ENCODE peak calls at places on chromosomes 13 and 19, in four cellular contexts. One of them, this sample, is unnamed. For H3K36me3 and H3K9me3, the result is how much of the 10 kb centered on the place peaks cover.

GRCh38 chr19:35045667-35046300 is 4.3 kb downstream of the HPN start:
- DNase-seq in effector memory CD4-positive, alpha-beta T cell: no peak
- DNase-seq in cardiac muscle cell: peak
- DNase-seq in PC-9: peak
- DNase-seq in this sample: no peak

GRCh38 chr19:48421548-48421947 is 24.2 kb upstream of the GRWD1 start:
- DNase-seq in cardiac muscle cell: no peak
- DNase-seq in effector memory CD4-positive, alpha-beta T cell: no peak
- DNase-seq in PC-9: no peak
- DNase-seq in this sample: no peak

GRCh38 chr19:30664358-30665058 is 292.3 kb downstream of the ZNF536 start:
- DNase-seq in effector memory CD4-positive, alpha-beta T cell: no peak
- DNase-seq in cardiac muscle cell: peak
- DNase-seq in PC-9: no peak
- DNase-seq in this sample: peak

GRCh38 chr19:39692166-39692565 is 12.1 kb upstream of the LGALS14 start:
- DNase-seq in cardiac muscle cell: no peak
- DNase-seq in effector memory CD4-positive, alpha-beta T cell: no peak
- DNase-seq in PC-9: no peak
- DNase-seq in this sample: no peak

GRCh38 chr13:74136089-74136658 is 2.0 kb upstream of the KLF12 start:
- DNase-seq in effector memory CD4-positive, alpha-beta T cell: peak
- DNase-seq in PC-9: no peak
- DNase-seq in cardiac muscle cell: peak
- DNase-seq in this sample: peak

GRCh38 chr13:26978081-26978860 is 193.3 kb downstream of the USP12 start:
- DNase-seq in effector memory CD4-positive, alpha-beta T cell: no peak
- DNase-seq in cardiac muscle cell: no peak
- DNase-seq in PC-9: no peak
- DNase-seq in this sample: no peak

GRCh38 chr13:51394724-51395123 is 55.2 kb downstream of the SERPINE3 start:
- DNase-seq in PC-9: no peak
- DNase-seq in cardiac muscle cell: no peak
- DNase-seq in effector memory CD4-positive, alpha-beta T cell: no peak
- DNase-seq in this sample: no peak

GRCh38 chr13:97631158-97631557 is 197.2 kb downstream of the RAP2A start:
- DNase-seq in cardiac muscle cell: no peak
- DNase-seq in effector memory CD4-positive, alpha-beta T cell: no peak
- DNase-seq in PC-9: no peak
- DNase-seq in this sample: no peak

GRCh38 chr13:36819811-36820140 is 754 bp downstream of the RFXAP start:
- DNase-seq in cardiac muscle cell: peak
- DNase-seq in effector memory CD4-positive, alpha-beta T cell: peak
- DNase-seq in PC-9: no peak
- DNase-seq in this sample: peak

GRCh38 chr13:114100446-114101320 is 31.7 kb downstream of the RASA3 start:
- DNase-seq in effector memory CD4-positive, alpha-beta T cell: no peak
- DNase-seq in cardiac muscle cell: no peak
- DNase-seq in PC-9: no peak
- DNase-seq in this sample: no peak

GRCh38 chr13:102234618-102235017 is 167.2 kb downstream of the FGF14 start:
- DNase-seq in effector memory CD4-positive, alpha-beta T cell: no peak
- DNase-seq in PC-9: no peak
- DNase-seq in cardiac muscle cell: no peak
- DNase-seq in this sample: no peak

GRCh38 chr19:7973883-7974282 is 30.4 kb upstream of the TIMM44 start:
- DNase-seq in effector memory CD4-positive, alpha-beta T cell: no peak
- DNase-seq in PC-9: no peak
- DNase-seq in cardiac muscle cell: no peak
- DNase-seq in this sample: no peak

GRCh38 chr13:86601351-86601750 is 802.1 kb upstream of the SLITRK6 start:
- DNase-seq in PC-9: no peak
- DNase-seq in cardiac muscle cell: no peak
- DNase-seq in effector memory CD4-positive, alpha-beta T cell: no peak
- DNase-seq in this sample: no peak

GRCh38 chr13:42709276-42709675 is 72.1 kb upstream of the FAM216B start:
- DNase-seq in cardiac muscle cell: no peak
- DNase-seq in PC-9: no peak
- DNase-seq in effector memory CD4-positive, alpha-beta T cell: no peak
- DNase-seq in this sample: no peak

GRCh38 chr13:30859326-30859725 is 46.7 kb upstream of the MEDAG start:
- DNase-seq in cardiac muscle cell: no peak
- DNase-seq in PC-9: no peak
- DNase-seq in effector memory CD4-positive, alpha-beta T cell: no peak
- DNase-seq in this sample: no peak

GRCh38 chr13:46124967-46125933 is 20.4 kb upstream of the CPB2 start:
- DNase-seq in effector memory CD4-positive, alpha-beta T cell: no peak
- DNase-seq in cardiac muscle cell: no peak
- DNase-seq in PC-9: no peak
- DNase-seq in this sample: no peak

GRCh38 chr19:19263886-19264487 is 9.1 kb downstream of the TM6SF2 start:
- DNase-seq in PC-9: no peak
- DNase-seq in effector memory CD4-positive, alpha-beta T cell: no peak
- DNase-seq in cardiac muscle cell: no peak
- DNase-seq in this sample: no peak

GRCh38 chr19:47002106-47002766 is 17.4 kb upstream of the NPAS1 start:
- DNase-seq in effector memory CD4-positive, alpha-beta T cell: no peak
- DNase-seq in PC-9: no peak
- DNase-seq in cardiac muscle cell: no peak
- DNase-seq in this sample: no peak

GRCh38 chr19:18392417-18392816 is 5.0 kb downstream of the LRRC25 start:
- DNase-seq in PC-9: no peak
- DNase-seq in effector memory CD4-positive, alpha-beta T cell: no peak
- DNase-seq in cardiac muscle cell: peak
- DNase-seq in this sample: no peak

GRCh38 chr13:108322206-108322824 is 52.8 kb downstream of the TNFSF13B start:
- DNase-seq in cardiac muscle cell: peak
- DNase-seq in effector memory CD4-positive, alpha-beta T cell: no peak
- DNase-seq in PC-9: no peak
- DNase-seq in this sample: peak

GRCh38 chr19:34793562-34793961 is 20.5 kb upstream of the ZNF599 start:
- DNase-seq in PC-9: no peak
- DNase-seq in cardiac muscle cell: peak
- DNase-seq in effector memory CD4-positive, alpha-beta T cell: no peak
- DNase-seq in this sample: no peak

GRCh38 chr19:44635581-44636438 is 7.9 kb upstream of the PVR start:
- DNase-seq in effector memory CD4-positive, alpha-beta T cell: no peak
- DNase-seq in cardiac muscle cell: no peak
- DNase-seq in PC-9: peak
- DNase-seq in this sample: no peak

GRCh38 chr13:49300716-49301589 is 53.2 kb downstream of the CDADC1 start:
- DNase-seq in effector memory CD4-positive, alpha-beta T cell: peak
- DNase-seq in PC-9: peak
- DNase-seq in cardiac muscle cell: peak
- DNase-seq in this sample: peak

GRCh38 chr13:112959701-112960542 is 9.1 kb upstream of the MCF2L start:
- DNase-seq in effector memory CD4-positive, alpha-beta T cell: no peak
- DNase-seq in cardiac muscle cell: no peak
- DNase-seq in PC-9: no peak
- DNase-seq in this sample: no peak

GRCh38 chr19:40989453-40989852 is 1.6 kb upstream of the CYP2B6 start:
- DNase-seq in effector memory CD4-positive, alpha-beta T cell: no peak
- DNase-seq in PC-9: no peak
- DNase-seq in cardiac muscle cell: no peak
- DNase-seq in this sample: no peak

GRCh38 chr13:53100394-53101063 is 71.9 kb downstream of the OLFM4 start:
- DNase-seq in cardiac muscle cell: no peak
- DNase-seq in PC-9: no peak
- DNase-seq in effector memory CD4-positive, alpha-beta T cell: no peak
- DNase-seq in this sample: no peak

GRCh38 chr13:101514695-101515275 is 62.3 kb downstream of the ITGBL1 start:
- DNase-seq in cardiac muscle cell: peak
- DNase-seq in effector memory CD4-positive, alpha-beta T cell: no peak
- DNase-seq in PC-9: peak
- DNase-seq in this sample: peak

GRCh38 chr19:30150626-30151025 is 208.6 kb downstream of the URI1 start:
- DNase-seq in cardiac muscle cell: no peak
- DNase-seq in PC-9: no peak
- DNase-seq in effector memory CD4-positive, alpha-beta T cell: no peak
- DNase-seq in this sample: no peak

GRCh38 chr13:75986818-75987217 is 350.7 kb downstream of the LMO7 start:
- DNase-seq in effector memory CD4-positive, alpha-beta T cell: no peak
- DNase-seq in PC-9: no peak
- DNase-seq in cardiac muscle cell: no peak
- DNase-seq in this sample: no peak

GRCh38 chr19:55519461-55520311 is 17.2 kb downstream of the SBK2 start:
- DNase-seq in effector memory CD4-positive, alpha-beta T cell: no peak
- DNase-seq in PC-9: peak
- DNase-seq in cardiac muscle cell: peak
- DNase-seq in this sample: no peak

GRCh38 chr13:36965767-36966166 is 33.4 kb downstream of the ALG5 start:
- DNase-seq in PC-9: peak
- DNase-seq in effector memory CD4-positive, alpha-beta T cell: no peak
- DNase-seq in cardiac muscle cell: peak
- DNase-seq in this sample: no peak

GRCh38 chr13:110242615-110243014 is 64.3 kb downstream of the COL4A1 start:
- DNase-seq in cardiac muscle cell: no peak
- DNase-seq in PC-9: no peak
- DNase-seq in effector memory CD4-positive, alpha-beta T cell: no peak
- DNase-seq in this sample: no peak
- H3K36me3 ChIP-seq in cardiac muscle cell: under half
- H3K36me3 ChIP-seq in PC-9: under half
- H3K36me3 ChIP-seq in effector memory CD4-positive, alpha-beta T cell: under half
- H3K36me3 ChIP-seq in this sample: under half

DNA sequence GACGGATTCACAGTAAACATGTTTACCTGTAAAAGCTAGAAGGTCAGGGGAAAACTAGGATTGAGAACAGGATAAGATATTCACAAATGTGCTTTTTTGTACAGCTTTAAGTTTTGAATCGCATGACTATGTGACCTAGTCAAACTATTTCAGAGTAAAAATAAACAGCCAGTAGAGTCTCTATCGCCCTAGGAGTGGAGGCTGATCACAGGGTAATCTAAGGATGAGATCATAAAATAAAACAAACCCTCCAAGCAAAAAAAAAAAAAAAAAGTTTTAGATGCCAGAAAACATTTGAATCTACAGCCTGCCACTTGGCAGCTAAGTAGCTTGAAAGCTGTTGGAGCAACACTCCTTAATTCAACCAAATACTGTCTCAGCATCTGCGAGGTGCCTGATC is 26.8 kb downstream of the ZNF350 start:
- DNase-seq in effector memory CD4-positive, alpha-beta T cell: no peak
- DNase-seq in cardiac muscle cell: no peak
- DNase-seq in PC-9: no peak
- DNase-seq in this sample: no peak
- H3K9me3 ChIP-seq in effector memory CD4-positive, alpha-beta T cell: half or more
- H3K9me3 ChIP-seq in cardiac muscle cell: under half
- H3K9me3 ChIP-seq in PC-9: under half
- H3K9me3 ChIP-seq in this sample: under half

GRCh38 chr19:28066161-28066560 is 1146.8 kb downstream of the UQCRFS1 start:
- DNase-seq in effector memory CD4-positive, alpha-beta T cell: no peak
- DNase-seq in PC-9: no peak
- DNase-seq in cardiac muscle cell: no peak
- DNase-seq in this sample: no peak
- H3K4me3 ChIP-seq in effector memory CD4-positive, alpha-beta T cell: no peak
- H3K4me3 ChIP-seq in PC-9: no peak
- H3K4me3 ChIP-seq in cardiac muscle cell: no peak
- H3K4me3 ChIP-seq in this sample: no peak

DNA sequence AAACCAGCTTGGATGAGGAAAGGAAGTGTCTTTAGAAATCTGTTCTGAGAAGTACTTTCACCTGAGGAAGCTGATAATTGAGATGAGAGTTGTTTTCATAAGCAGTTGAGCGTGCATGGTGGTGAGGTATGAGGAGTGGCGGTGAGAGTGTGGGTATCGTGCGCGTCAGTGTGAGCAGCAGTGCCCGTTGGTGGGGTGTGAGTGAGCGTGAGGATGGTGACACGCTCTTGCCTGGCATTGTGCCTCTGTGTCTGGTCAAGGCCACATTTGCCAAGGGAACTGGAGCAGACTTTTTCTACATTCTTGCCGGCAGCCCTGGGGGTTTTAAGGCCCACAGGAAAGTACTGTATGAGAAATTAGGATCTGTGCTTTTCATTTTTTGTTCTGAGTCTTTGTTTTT is 36.5 kb upstream of the TEX29 start:
- DNase-seq in effector memory CD4-positive, alpha-beta T cell: no peak
- DNase-seq in cardiac muscle cell: no peak
- DNase-seq in PC-9: no peak
- DNase-seq in this sample: no peak
- H3K36me3 ChIP-seq in effector memory CD4-positive, alpha-beta T cell: half or more
- H3K36me3 ChIP-seq in cardiac muscle cell: under half
- H3K36me3 ChIP-seq in PC-9: under half
- H3K36me3 ChIP-seq in this sample: under half

DNA sequence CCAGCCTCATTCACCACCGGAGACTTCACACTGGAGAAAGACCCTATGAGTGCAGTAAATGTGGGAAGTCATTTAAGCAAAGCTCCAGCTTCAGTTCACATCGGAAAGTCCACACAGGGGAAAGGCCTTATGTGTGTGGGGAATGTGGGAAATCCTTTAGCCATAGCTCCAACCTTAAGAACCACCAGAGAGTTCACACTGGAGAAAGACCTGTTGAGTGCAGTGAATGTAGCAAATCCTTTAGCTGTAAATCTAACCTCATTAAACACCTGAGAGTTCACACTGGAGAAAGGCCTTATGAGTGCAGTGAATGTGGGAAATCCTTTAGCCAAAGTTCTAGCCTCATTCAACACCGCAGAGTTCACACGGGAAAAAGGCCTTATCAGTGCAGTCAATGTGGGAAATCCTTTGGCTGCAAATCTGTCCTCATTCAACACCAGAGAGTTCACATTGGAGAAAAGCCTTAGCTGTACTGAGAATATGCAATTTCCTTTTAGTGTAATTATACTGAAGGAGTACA is 8.8 kb downstream of the ZNF211 start:
- DNase-seq in PC-9: no peak
- DNase-seq in effector memory CD4-positive, alpha-beta T cell: no peak
- DNase-seq in cardiac muscle cell: no peak
- DNase-seq in this sample: no peak
- H3K9me3 ChIP-seq in PC-9: under half
- H3K9me3 ChIP-seq in effector memory CD4-positive, alpha-beta T cell: half or more
- H3K9me3 ChIP-seq in cardiac muscle cell: under half
- H3K9me3 ChIP-seq in this sample: under half

GRCh38 chr19:49680473-49681351 is 3.6 kb downstream of the PRMT1 start:
- DNase-seq in cardiac muscle cell: peak
- DNase-seq in PC-9: peak
- DNase-seq in effector memory CD4-positive, alpha-beta T cell: peak
- DNase-seq in this sample: peak
- H3K4me3 ChIP-seq in cardiac muscle cell: no peak
- H3K4me3 ChIP-seq in PC-9: no peak
- H3K4me3 ChIP-seq in effector memory CD4-positive, alpha-beta T cell: peak
- H3K4me3 ChIP-seq in this sample: no peak

GRCh38 chr19:1147934-1148549 is 26.0 kb downstream of the SBNO2 start:
- DNase-seq in cardiac muscle cell: no peak
- DNase-seq in effector memory CD4-positive, alpha-beta T cell: no peak
- DNase-seq in PC-9: no peak
- DNase-seq in this sample: no peak
- H3K36me3 ChIP-seq in cardiac muscle cell: under half
- H3K36me3 ChIP-seq in effector memory CD4-positive, alpha-beta T cell: under half
- H3K36me3 ChIP-seq in PC-9: under half
- H3K36me3 ChIP-seq in this sample: under half